ENCODE peak calls at places on chromosome 11, in eight cellular contexts. G is transverse colon, R is stomach, Z is tibial nerve, H is lower leg skin, F is adrenal gland, D is body of pancreas, A is ovary. P is an unnamed sample.

GRCh38 chr11:77191823-77192495 is 63.9 kb downstream of the MYO7A start:
- DNase-seq in G (peak; percentile 89), R (peak; percentile 90), Z (no peak), H (no peak), F (no peak), D (peak; percentile 85), A (peak; percentile 61), P (no peak)

GRCh38 chr11:131609317-131609716 is 238.9 kb downstream of the NTM start:
- DNase-seq in G (no peak), R (no peak), Z (no peak), H (no peak), F (no peak), D (no peak), A (no peak), P (no peak)

GRCh38 chr11:44316388-44317240 is 6.7 kb upstream of the ALX4 start:
- DNase-seq in G (no peak), R (no peak), Z (no peak), H (no peak), F (no peak), D (no peak), A (no peak), P (no peak)

GRCh38 chr11:2193099-2193886 is 21.7 kb upstream of the TH start:
- DNase-seq in G (peak; percentile 64), R (peak; percentile 57), Z (no peak), H (no peak), F (no peak), D (peak; percentile 40), A (no peak), P (no peak)

GRCh38 chr11:86668929-86669328 is 3.5 kb downstream of the ME3 start:
- DNase-seq in G (no peak), R (no peak), Z (no peak), H (no peak), F (no peak), D (no peak), A (no peak), P (no peak)

GRCh38 chr11:40271361-40271760 is 1188.1 kb downstream of the LRRC4C start:
- DNase-seq in G (no peak), R (no peak), Z (no peak), H (no peak), F (no peak), D (no peak), A (no peak), P (no peak)

GRCh38 chr11:32231909-32232493 is 141.1 kb downstream of the RCN1 start:
- DNase-seq in G (no peak), R (no peak), Z (no peak), H (no peak), F (no peak), D (no peak), A (no peak), P (no peak)

GRCh38 chr11:97349201-97349600 is 959.4 kb downstream of the JRKL start:
- DNase-seq in G (no peak), R (no peak), Z (no peak), H (no peak), F (no peak), D (no peak), A (no peak), P (no peak)

GRCh38 chr11:6332066-6332465 is 11.8 kb upstream of the CAVIN3 start:
- DNase-seq in G (no peak), R (no peak), Z (no peak), H (no peak), F (no peak), D (no peak), A (no peak), P (no peak)

GRCh38 chr11:124977006-124977405 is 23.0 kb downstream of the CCDC15 start:
- DNase-seq in G (no peak), R (no peak), Z (no peak), H (no peak), F (no peak), D (no peak), A (no peak), P (no peak)

GRCh38 chr11:94020777-94021615 is at the start of gene HEPHL1:
- DNase-seq in G (no peak), R (no peak), Z (no peak), H (no peak), F (no peak), D (no peak), A (no peak), P (no peak)

GRCh38 chr11:64230209-64230984 is at the start of gene DNAJC4:
- DNase-seq in G (peak; percentile 96), R (peak; percentile 96), Z (peak; percentile 94), H (peak; percentile 98), F (peak; percentile 94), D (peak; percentile 96), A (peak; percentile 95), P (peak; percentile 96)
- TF ChIP-seq POLR2A in G (peak; percentile 64), R (no peak), Z (peak; percentile 59), H (no peak), F (peak; percentile 23), D (peak; percentile 67), A (peak; percentile 59), P (peak; percentile 44)

GRCh38 chr11:3195251-3196160 is 23.1 kb downstream of the MRGPRG start:
- DNase-seq in G (peak; percentile 41), R (no peak), Z (no peak), H (peak; percentile 80), F (peak; percentile 18), D (no peak), A (no peak), P (no peak)
- TF ChIP-seq CTCF in G (peak; percentile 20), R (no peak), Z (peak; percentile 42), H (no peak), F (no peak), D (no peak), A (no peak), P (no peak)

GRCh38 chr11:117316197-117316961 is at the start of gene BACE1:
- DNase-seq in G (peak; percentile 68), R (peak; percentile 77), Z (peak; percentile 66), H (peak; percentile 94), F (peak; percentile 84), D (peak; percentile 89), A (peak; percentile 86), P (peak; percentile 90)
- TF ChIP-seq POLR2A in G (no peak), R (no peak), Z (peak; percentile 34), H (no peak), F (peak; percentile 46), D (peak; percentile 69), A (peak; percentile 37), P (peak; percentile 48)

GRCh38 chr11:72352859-72353551 is 81.3 kb downstream of the CLPB start:
- DNase-seq in G (no peak), R (no peak), Z (peak; percentile 41), H (no peak), F (no peak), D (no peak), A (no peak), P (no peak)
- TF ChIP-seq CTCF in G (no peak), R (no peak), Z (peak; percentile 8), H (no peak), F (no peak), D (no peak), A (no peak), P (no peak)

DNA sequence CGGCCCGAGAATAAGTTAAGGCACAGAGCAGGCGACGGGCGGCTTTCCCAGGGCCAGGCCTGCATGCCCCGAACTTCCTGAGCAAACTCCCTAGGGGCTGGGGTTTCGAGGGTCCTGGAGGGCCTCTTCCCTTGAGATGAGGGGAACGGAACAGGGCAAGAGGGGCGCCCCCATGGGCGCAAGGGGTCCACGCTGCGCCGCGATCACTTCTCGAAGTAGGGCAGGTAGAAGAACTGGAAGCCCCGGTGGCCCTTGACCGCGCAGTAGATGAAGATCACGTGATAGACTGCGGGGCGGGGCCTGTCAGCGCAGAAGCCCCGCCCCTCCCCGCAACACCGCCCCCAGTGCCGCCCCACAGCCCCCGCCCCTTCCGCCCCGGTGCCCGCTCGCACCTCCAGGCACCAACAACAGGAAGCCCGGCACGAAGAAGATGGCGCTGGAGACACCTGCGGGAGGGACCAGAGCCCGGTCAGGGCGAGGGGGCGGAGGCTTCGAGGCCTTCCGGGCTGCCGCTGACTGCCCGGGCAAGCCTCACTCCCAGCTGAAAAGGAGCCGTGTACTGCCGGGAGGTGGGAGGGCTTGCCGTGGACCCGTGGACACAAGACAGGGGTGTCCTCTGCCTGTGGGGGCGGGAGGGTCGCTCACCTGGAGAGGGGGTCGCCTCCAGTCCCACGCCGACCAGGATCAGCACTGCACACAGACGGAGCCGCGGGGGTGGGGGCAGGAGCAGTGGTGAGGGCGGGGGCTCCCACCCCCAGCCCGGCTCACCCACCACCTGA is 4.5 kb downstream of the TMEM134 start:
- DNase-seq in G (peak; percentile 96), R (peak; percentile 94), Z (peak; percentile 85), H (peak; percentile 97), F (peak; percentile 94), D (peak; percentile 95), A (peak; percentile 80), P (peak; percentile 96)
- TF ChIP-seq POLR2A in G (peak; percentile 92), R (no peak), Z (peak; percentile 51), H (no peak), F (no peak), D (peak; percentile 83), A (no peak), P (peak; percentile 74)

GRCh38 chr11:69588270-69588669 is 52.7 kb upstream of the CCND1 start:
- DNase-seq in G (no peak), R (no peak), Z (no peak), H (peak; percentile 23), F (no peak), D (no peak), A (no peak), P (no peak)
- TF ChIP-seq CTCF in G (no peak), R (no peak), Z (no peak), H (no peak), F (no peak), D (no peak), A (no peak), P (no peak)

DNA sequence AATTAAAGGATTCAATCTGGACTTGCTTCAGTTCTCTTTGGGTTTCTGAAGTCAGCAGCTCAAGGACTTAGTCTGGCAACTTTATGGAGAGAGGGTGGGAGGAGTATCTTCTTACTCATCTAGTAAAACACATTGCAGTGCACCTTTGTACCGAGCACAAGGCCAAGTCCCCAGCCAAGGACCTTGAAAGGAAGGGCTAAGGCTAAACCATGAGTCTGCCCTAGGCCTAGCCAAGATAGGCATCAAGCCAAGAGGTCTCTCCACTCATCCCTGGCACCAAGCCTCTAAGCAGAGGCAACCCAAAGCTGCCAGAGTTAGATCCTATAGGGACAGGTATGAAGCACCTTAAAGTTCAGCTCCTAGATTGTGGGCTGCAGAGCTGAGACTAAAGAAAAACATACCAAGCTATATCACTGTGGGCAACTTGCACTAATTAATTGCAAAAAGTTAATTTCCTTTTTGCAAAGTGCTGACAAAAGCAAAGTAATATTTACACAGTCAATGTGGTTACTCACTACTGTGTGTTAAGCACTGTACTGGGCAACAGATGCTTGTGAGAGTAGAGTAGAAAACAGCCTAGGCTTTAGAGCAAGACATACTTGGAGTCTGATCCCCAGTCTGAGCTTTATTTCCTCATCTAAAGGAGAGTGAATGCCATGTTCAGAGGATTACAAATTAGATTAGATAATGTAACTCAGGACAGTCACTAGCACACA is 7.3 kb downstream of the COA4 start:
- DNase-seq in G (peak; percentile 39), R (no peak), Z (no peak), H (no peak), F (peak; percentile 75), D (no peak), A (no peak), P (peak; percentile 56)
- TF ChIP-seq POLR2A in G (no peak), R (no peak), Z (no peak), H (no peak), F (no peak), D (no peak), A (no peak), P (no peak)

GRCh38 chr11:66976048-66976467 is 954 bp downstream of the C11orf86 start:
- DNase-seq in G (no peak), R (no peak), Z (no peak), H (no peak), F (no peak), D (no peak), A (no peak), P (no peak)
- TF ChIP-seq CTCF in G (peak; percentile 23), R (peak; percentile 26), Z (peak; percentile 56), H (no peak), F (peak; percentile 21), D (no peak), A (no peak), P (peak; percentile 69)